ENCODE peak calls at places on chromosomes 11 and 22, in six cellular contexts. M, W, O, S, K and G are unnamed samples.

GRCh38 chr22:19596680-19597398 is 72.6 kb upstream of the CLDN5 start:
- DNase-seq in O (no peak), S (no peak), W (no peak), K (no peak), M (no peak), G (no peak)

GRCh38 chr22:23826510-23827350 is 12.1 kb downstream of the DERL3 start:
- DNase-seq in M (no peak), S (no peak), O (no peak), K (no peak), W (no peak), G (no peak)

GRCh38 chr22:26316732-26317131 is 112.3 kb upstream of the ASPHD2 start:
- DNase-seq in K (no peak), W (no peak), M (no peak), O (no peak), S (no peak), G (no peak)

GRCh38 chr11:34313099-34313517 is 44.7 kb downstream of the ABTB2 start:
- DNase-seq in S (no peak), W (no peak), O (no peak), K (no peak), M (no peak), G (no peak)

GRCh38 chr22:41822289-41823057 is 10.4 kb upstream of the SREBF2 start:
- DNase-seq in K (peak), O (no peak), S (peak), M (no peak), W (peak), G (peak)

GRCh38 chr11:46369458-46370152 is 11.9 kb upstream of the MDK start:
- DNase-seq in K (peak), O (peak), W (peak), S (peak), M (no peak), G (peak)

GRCh38 chr11:106208795-106209194 is 131.3 kb downstream of the AASDHPPT start:
- DNase-seq in O (no peak), M (no peak), W (no peak), K (no peak), S (no peak), G (no peak)

GRCh38 chr11:94149435-94149834 is 20.8 kb downstream of the PANX1 start:
- DNase-seq in S (no peak), M (no peak), O (no peak), W (no peak), K (peak), G (no peak)

GRCh38 chr11:59584294-59584693 is 31.3 kb downstream of the OSBP start:
- DNase-seq in S (no peak), K (no peak), M (no peak), W (no peak), O (no peak), G (no peak)